ENCODE peak calls at places on chromosomes 4 and X, in six cellular contexts. L is pancreas; I is astrocyte; B is IMR-90; U is DND-41; N is naive thymus-derived CD4-positive, alpha-beta T cell. F is an unnamed sample.
A peak's percentile ranks its signal among the peaks of the same experiment; 100 is the strongest.

GRCh38 chrX:12488781-12489180 is 302.4 kb upstream of the PRPS2 start:
- DNase-seq in L (no peak), I (no peak), B (no peak), U (no peak), N (no peak), F (no peak)

GRCh38 chr4:98092833-98093439 is 50.3 kb downstream of the STPG2 start:
- DNase-seq in L (no peak), I (peak; percentile 1), B (peak; percentile 2), U (peak; percentile 19), N (no peak), F (no peak)

GRCh38 chr4:108171541-108172230 is 3.0 kb upstream of the LEF1 start:
- DNase-seq in L (peak; percentile 23), I (no peak), B (no peak), U (peak; percentile 95), N (peak; percentile 89), F (peak; percentile 72)

GRCh38 chr4:110618091-110619000 is 4.5 kb downstream of the PITX2 start:
- DNase-seq in L (no peak), I (no peak), B (no peak), U (no peak), N (no peak), F (no peak)

GRCh38 chrX:154006965-154007364 is 12.7 kb downstream of the IRAK1 start:
- DNase-seq in L (no peak), I (no peak), B (no peak), U (no peak), N (no peak), F (no peak)

GRCh38 chrX:12080265-12080664 is 58.0 kb upstream of the FRMPD4 start:
- DNase-seq in L (no peak), I (peak; percentile 6), B (peak; percentile 55), U (no peak), N (no peak), F (no peak)

GRCh38 chrX:153634832-153635231 is 12.2 kb upstream of the DUSP9 start:
- DNase-seq in L (no peak), I (no peak), B (no peak), U (no peak), N (no peak), F (no peak)

GRCh38 chr4:128880662-128881061 is 71.2 kb downstream of the JADE1 start:
- DNase-seq in L (no peak), I (no peak), B (peak; percentile 37), U (no peak), N (no peak), F (no peak)

GRCh38 chrX:18674788-18675735 is 3.2 kb upstream of the RS1 start:
- DNase-seq in L (peak; percentile 84), I (peak; percentile 32), B (peak; percentile 54), U (peak; percentile 75), N (peak; percentile 89), F (peak; percentile 86)

GRCh38 chrX:23634181-23634580 is 33.1 kb upstream of the PRDX4 start:
- DNase-seq in L (no peak), I (no peak), B (no peak), U (no peak), N (no peak), F (no peak)

GRCh38 chr4:5477613-5478012 is 230.7 kb downstream of the EVC2 start:
- DNase-seq in L (no peak), I (no peak), B (no peak), U (no peak), N (no peak), F (no peak)

GRCh38 chr4:26238426-26238781 is 82.4 kb upstream of the RBPJ start:
- DNase-seq in L (no peak), I (no peak), B (no peak), U (no peak), N (no peak), F (no peak)

GRCh38 chrX:2320580-2321327 is 180.0 kb downstream of the DHRSX start:
- DNase-seq in L (peak; percentile 33), I (no peak), B (peak; percentile 77), U (no peak), N (no peak), F (no peak)

GRCh38 chr4:23878912-23879732 is 10.7 kb downstream of the PPARGC1A start:
- DNase-seq in L (no peak), I (peak; percentile 84), B (peak; percentile 28), U (no peak), N (no peak), F (no peak)

GRCh38 chr4:150828159-150828558 is 186.9 kb downstream of the LRBA start:
- DNase-seq in L (no peak), I (no peak), B (no peak), U (no peak), N (peak; percentile 0), F (peak; percentile 79)

GRCh38 chrX:119235872-119236598 is at the start of gene PGRMC1:
- DNase-seq in L (peak; percentile 85), I (peak; percentile 51), B (peak; percentile 64), U (peak; percentile 83), N (peak; percentile 84), F (peak; percentile 85)

GRCh38 chrX:69285881-69286545 is 120.8 kb upstream of the PJA1 start:
- DNase-seq in L (peak; percentile 77), I (no peak), B (no peak), U (peak; percentile 55), N (peak; percentile 56), F (peak; percentile 50)

GRCh38 chrX:40298569-40298968 is 200.8 kb upstream of the BCOR start:
- DNase-seq in L (no peak), I (no peak), B (no peak), U (no peak), N (no peak), F (no peak)

GRCh38 chr4:169070071-169070894 is 60.2 kb upstream of the CBR4 start:
- DNase-seq in L (no peak), I (peak; percentile 98), B (peak; percentile 70), U (no peak), N (no peak), F (no peak)

GRCh38 chr4:24979554-24979953 is 51.2 kb downstream of the LGI2 start:
- DNase-seq in L (no peak), I (no peak), B (no peak), U (no peak), N (no peak), F (no peak)

GRCh38 chrX:119880552-119881437 is 9.2 kb downstream of the NDUFA1 start:
- DNase-seq in L (no peak), I (peak; percentile 29), B (peak; percentile 63), U (peak; percentile 48), N (peak; percentile 57), F (peak; percentile 51)

GRCh38 chrX:153635388-153635787 is 11.6 kb upstream of the DUSP9 start:
- DNase-seq in L (no peak), I (no peak), B (no peak), U (no peak), N (no peak), F (no peak)

GRCh38 chrX:19865567-19866363 is 21.6 kb downstream of the SH3KBP1 start:
- DNase-seq in L (no peak), I (no peak), B (no peak), U (peak; percentile 66), N (no peak), F (no peak)

GRCh38 chr4:15427715-15428114 is at the start of gene C1QTNF7:
- DNase-seq in L (no peak), I (no peak), B (no peak), U (no peak), N (no peak), F (no peak)

GRCh38 chrX:115503099-115503498 is 57.9 kb upstream of the PLS3 start:
- DNase-seq in L (no peak), I (no peak), B (no peak), U (no peak), N (no peak), F (no peak)

GRCh38 chr4:132670557-132670956 is 478.5 kb upstream of the PCDH10 start:
- DNase-seq in L (no peak), I (no peak), B (no peak), U (no peak), N (no peak), F (no peak)

GRCh38 chr4:6694177-6694901 is 661 bp downstream of the S100P start:
- DNase-seq in L (no peak), I (no peak), B (no peak), U (no peak), N (peak; percentile 38), F (peak; percentile 64)

GRCh38 chr4:87469390-87469789 is 47.0 kb downstream of the NUDT9 start:
- DNase-seq in L (no peak), I (no peak), B (no peak), U (no peak), N (no peak), F (no peak)

GRCh38 chr4:18458465-18458864 is 436.9 kb upstream of the LCORL start:
- DNase-seq in L (no peak), I (no peak), B (no peak), U (no peak), N (no peak), F (no peak)

DNA sequence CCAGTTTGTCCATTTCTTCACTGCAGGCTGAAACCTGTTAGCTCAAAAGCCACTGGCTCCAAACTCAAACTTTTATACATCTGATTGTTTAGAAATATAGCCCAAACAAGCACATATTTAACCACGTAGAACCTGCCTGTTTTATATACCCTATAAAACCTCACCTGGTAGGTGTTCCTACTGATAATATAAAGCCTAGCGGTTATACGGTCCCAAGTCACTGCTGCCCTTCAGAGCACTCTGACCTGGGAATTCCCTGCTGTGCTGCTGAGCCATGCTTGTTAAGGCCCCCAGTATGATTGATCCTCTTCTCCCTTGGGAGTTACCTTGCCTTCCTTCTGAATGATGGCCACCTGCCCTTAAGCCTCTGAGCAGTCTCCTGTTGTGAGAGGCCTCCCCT is 432.8 kb upstream of the LCORL start:
- DNase-seq in L (no peak), I (no peak), B (no peak), U (no peak), N (no peak), F (no peak)
- H3K9me3 ChIP-seq in L (no peaks in the 10 kb centered on the region), I (peaks cover 2% of the 10 kb centered on the region), B (peaks cover 5% of the 10 kb centered on the region), U (no peaks in the 10 kb centered on the region), N (no peaks in the 10 kb centered on the region), F (no peaks in the 10 kb centered on the region)

DNA sequence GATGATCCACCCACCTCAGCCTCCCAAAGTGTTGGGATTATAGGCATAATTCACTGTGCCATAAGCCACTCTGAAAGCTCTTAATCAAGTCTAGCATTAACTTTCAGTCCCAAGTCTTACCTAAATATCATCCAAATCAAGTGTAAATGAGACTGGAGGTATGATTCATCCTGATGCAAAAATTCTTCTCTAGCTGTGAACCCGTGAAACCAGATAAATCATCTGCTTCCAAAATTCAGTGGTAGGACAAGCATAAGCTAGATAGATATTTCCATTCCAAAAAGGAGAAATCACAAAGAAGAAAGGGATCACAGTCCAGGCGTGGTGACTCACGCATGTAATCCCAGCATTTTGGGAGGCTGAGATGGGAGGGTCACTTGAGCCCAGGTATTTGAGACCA is 8.8 kb upstream of the TBC1D25 start:
- DNase-seq in L (no peak), I (peak; percentile 56), B (no peak), U (no peak), N (no peak), F (no peak)
- H3K27ac ChIP-seq in L (no peak overlapping the region), I (peak overlapping the region; percentile 78), B (no peak overlapping the region), U (no peak overlapping the region), N (no peak overlapping the region), F (no peak overlapping the region)

GRCh38 chr4:139633195-139633594 is 32.4 kb upstream of the MGST2 start:
- DNase-seq in L (no peak), I (no peak), B (no peak), U (no peak), N (no peak), F (no peak)
- H3K4me3 ChIP-seq in L (no peak overlapping the region), I (no peak overlapping the region), B (no peak overlapping the region), U (no peak overlapping the region), N (no peak overlapping the region), F (no peak overlapping the region)

DNA sequence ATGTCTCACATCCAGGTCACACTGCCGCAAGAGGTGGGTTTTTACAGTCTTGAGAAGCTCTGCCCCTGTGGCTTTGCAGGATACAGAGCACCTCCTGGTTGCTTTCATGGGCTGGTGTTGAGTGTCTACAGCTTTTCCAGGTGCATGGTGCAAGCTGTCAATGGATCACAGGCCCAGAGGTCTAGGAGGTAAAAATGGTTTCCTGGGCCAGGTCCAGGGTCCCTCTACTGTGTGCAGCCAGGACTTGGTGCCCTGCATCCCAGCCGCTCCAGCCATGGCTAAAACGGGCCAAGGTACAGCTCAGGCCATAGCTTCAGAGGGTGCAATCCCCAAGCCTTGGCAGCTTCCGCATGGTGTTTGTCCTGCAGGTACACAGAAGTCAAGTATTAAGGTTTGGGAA is 434.1 kb upstream of the GALNT7 start:
- DNase-seq in L (no peak), I (no peak), B (no peak), U (no peak), N (no peak), F (no peak)
- H3K9me3 ChIP-seq in L (no peaks in the 10 kb centered on the region), I (peaks cover 7% of the 10 kb centered on the region), B (peaks cover 15% of the 10 kb centered on the region), U (peaks cover 10% of the 10 kb centered on the region), N (no peaks in the 10 kb centered on the region), F (no peaks in the 10 kb centered on the region)